ENCODE peak calls at places on chromosome 18, in nine cellular contexts. P, H, F, L, O, M, C, T and R are unnamed samples.
A peak's percentile ranks its signal among the peaks of the same experiment; 100 is the strongest.

GRCh38 chr18:22933206-22933957 is at the start of gene RBBP8:
- DNase-seq in P (peak; percentile 80), H (peak; percentile 85), F (peak; percentile 87), L (peak; percentile 69), O (peak; percentile 95), M (peak; percentile 93), C (peak; percentile 92), T (peak; percentile 71), R (peak; percentile 81)

GRCh38 chr18:37176307-37176934 is 347.5 kb downstream of the KIAA1328 start:
- DNase-seq in P (no peak), H (no peak), F (no peak), L (no peak), O (no peak), M (peak; percentile 9), C (no peak), T (peak; percentile 3), R (no peak)

GRCh38 chr18:42030586-42031182 is 75.7 kb downstream of the PIK3C3 start:
- DNase-seq in P (peak; percentile 44), H (no peak), F (peak; percentile 17), L (no peak), O (no peak), M (peak; percentile 34), C (peak; percentile 55), T (peak; percentile 7), R (no peak)

GRCh38 chr18:29176681-29177080 is 999.8 kb upstream of the CDH2 start:
- DNase-seq in P (no peak), H (no peak), F (no peak), L (no peak), O (no peak), M (no peak), C (peak; percentile 48), T (no peak), R (no peak)

GRCh38 chr18:62389761-62390481 is 64.8 kb downstream of the TNFRSF11A start:
- DNase-seq in P (peak; percentile 65), H (no peak), F (no peak), L (no peak), O (no peak), M (peak; percentile 55), C (no peak), T (peak; percentile 8), R (no peak)

GRCh38 chr18:25726278-25726677 is 364.1 kb downstream of the SS18 start:
- DNase-seq in P (peak; percentile 2), H (no peak), F (no peak), L (no peak), O (no peak), M (no peak), C (peak; percentile 70), T (peak; percentile 66), R (no peak)

GRCh38 chr18:63534615-63535014 is 7.6 kb upstream of the SERPINB12 start:
- DNase-seq in P (no peak), H (no peak), F (no peak), L (no peak), O (no peak), M (no peak), C (no peak), T (no peak), R (no peak)

GRCh38 chr18:711330-711692 is 1.1 kb downstream of the ENOSF1 start:
- DNase-seq in P (no peak), H (no peak), F (no peak), L (no peak), O (no peak), M (no peak), C (no peak), T (no peak), R (no peak)

GRCh38 chr18:25229080-25229479 is 122.9 kb downstream of the ZNF521 start:
- DNase-seq in P (peak; percentile 69), H (peak; percentile 42), F (no peak), L (no peak), O (peak; percentile 25), M (peak; percentile 34), C (peak; percentile 81), T (peak; percentile 68), R (no peak)

GRCh38 chr18:6355789-6356589 is 58.7 kb downstream of the L3MBTL4 start:
- DNase-seq in P (no peak), H (no peak), F (peak; percentile 24), L (no peak), O (no peak), M (peak; percentile 40), C (peak; percentile 60), T (peak; percentile 58), R (no peak)

GRCh38 chr18:26307161-26307773 is 81.0 kb downstream of the TAF4B start:
- DNase-seq in P (peak; percentile 80), H (peak; percentile 8), F (peak; percentile 55), L (no peak), O (peak; percentile 5), M (peak; percentile 73), C (peak; percentile 77), T (peak; percentile 26), R (no peak)

GRCh38 chr18:78984941-78985784 is 5.5 kb downstream of the SALL3 start:
- DNase-seq in P (peak; percentile 29), H (no peak), F (no peak), L (no peak), O (no peak), M (no peak), C (no peak), T (no peak), R (peak; percentile 33)

GRCh38 chr18:79874553-79875530 is 76.6 kb downstream of the SLC66A2 start:
- DNase-seq in P (no peak), H (no peak), F (peak; percentile 31), L (no peak), O (no peak), M (no peak), C (no peak), T (no peak), R (no peak)

GRCh38 chr18:79348066-79348465 is 47.7 kb upstream of the NFATC1 start:
- DNase-seq in P (no peak), H (no peak), F (no peak), L (no peak), O (no peak), M (no peak), C (peak; percentile 6), T (peak; percentile 14), R (no peak)

GRCh38 chr18:35143615-35144596 is 96.9 kb upstream of the ZNF397 start:
- DNase-seq in P (peak; percentile 76), H (peak; percentile 62), F (peak; percentile 45), L (no peak), O (peak; percentile 1), M (peak; percentile 74), C (peak; percentile 77), T (peak; percentile 32), R (peak; percentile 54)

GRCh38 chr18:72456802-72457201 is 87.3 kb downstream of the CBLN2 start:
- DNase-seq in P (peak; percentile 49), H (no peak), F (no peak), L (no peak), O (no peak), M (no peak), C (no peak), T (peak; percentile 82), R (no peak)

GRCh38 chr18:71047882-71048281 is 759.0 kb downstream of the SOCS6 start:
- DNase-seq in P (peak; percentile 16), H (no peak), F (no peak), L (no peak), O (no peak), M (no peak), C (no peak), T (no peak), R (no peak)

GRCh38 chr18:21769206-21769605 is 28.6 kb downstream of the MIB1 start:
- DNase-seq in P (no peak), H (no peak), F (no peak), L (no peak), O (no peak), M (no peak), C (peak; percentile 15), T (peak; percentile 22), R (no peak)